ENCODE peak calls at places on chromosomes 12 and 14, in six cellular contexts. A is cardiac muscle cell, S is nephron progenitor cell, O is uterus, M is GM12878, D is choroid plexus epithelial cell. W is an unnamed sample.

GRCh38 chr12:121918679-121919038 is 267 bp downstream of the CFAP251 start:
- DNase-seq in D (no peak), O (no peak), A (no peak), M (no peak), S (no peak), W (no peak)

GRCh38 chr14:76708028-76708427 is 53.2 kb upstream of the VASH1 start:
- DNase-seq in O (no peak), D (no peak), M (no peak), S (no peak), A (no peak), W (no peak)

GRCh38 chr14:92040431-92041040 is 677 bp upstream of the TRIP11 start:
- DNase-seq in D (peak), M (peak), O (no peak), A (peak), S (no peak), W (peak)

GRCh38 chr12:110741795-110742717 is 635 bp downstream of the PPP1CC start:
- DNase-seq in A (peak), S (no peak), O (peak), M (no peak), D (peak), W (no peak)

GRCh38 chr14:73432124-73432523 is 26.2 kb downstream of the NUMB start:
- DNase-seq in M (no peak), A (no peak), O (no peak), D (no peak), S (no peak), W (no peak)

GRCh38 chr12:113030875-113031525 is 25.5 kb upstream of the DTX1 start:
- DNase-seq in A (peak), D (peak), M (no peak), S (peak), O (no peak), W (no peak)

GRCh38 chr12:90995041-90995440 is 9.7 kb downstream of the EPYC start:
- DNase-seq in M (no peak), S (no peak), D (peak), A (no peak), O (no peak), W (no peak)

GRCh38 chr14:35534130-35534883 is at the start of gene INSM2:
- DNase-seq in O (no peak), S (peak), A (no peak), D (peak), M (no peak), W (no peak)

GRCh38 chr12:109387425-109388166 is 39.9 kb downstream of the MYO1H start:
- DNase-seq in S (no peak), A (peak), D (peak), O (no peak), M (no peak), W (no peak)

GRCh38 chr14:73526036-73526984 is 10.6 kb upstream of the ACOT1 start:
- DNase-seq in S (no peak), O (no peak), A (no peak), D (no peak), M (no peak), W (no peak)

GRCh38 chr14:38127784-38128183 is 79.9 kb upstream of the SSTR1 start:
- DNase-seq in O (no peak), M (no peak), A (no peak), D (peak), S (no peak), W (no peak)

GRCh38 chr12:110531741-110532333 is 29.7 kb downstream of the RAD9B start:
- DNase-seq in M (peak), A (no peak), D (peak), O (no peak), S (no peak), W (no peak)

GRCh38 chr12:74847169-74847568 is 309.5 kb downstream of the ATXN7L3B start:
- DNase-seq in S (no peak), O (no peak), D (no peak), A (no peak), M (no peak), W (peak)

GRCh38 chr14:34003052-34003668 is 52.3 kb upstream of the EGLN3 start:
- DNase-seq in A (peak), D (no peak), S (no peak), M (no peak), O (no peak), W (no peak)

GRCh38 chr12:109991586-109991985 is 4.6 kb downstream of the GIT2 start:
- DNase-seq in S (no peak), A (no peak), O (no peak), D (no peak), M (no peak), W (no peak)

GRCh38 chr12:96770239-96770780 is 136.7 kb upstream of the NEDD1 start:
- DNase-seq in D (no peak), S (no peak), M (no peak), O (no peak), A (no peak), W (no peak)

GRCh38 chr14:37599527-37600368 is 4.3 kb downstream of the TTC6 start:
- DNase-seq in O (no peak), S (peak), M (no peak), A (no peak), D (no peak), W (no peak)

GRCh38 chr14:68819260-68819691 is 26.4 kb upstream of the ZFP36L1 start:
- DNase-seq in O (peak), S (peak), M (no peak), D (peak), A (peak), W (peak)

GRCh38 chr12:6340745-6341438 is 984 bp downstream of the TNFRSF1A start:
- DNase-seq in O (peak), A (no peak), S (no peak), M (no peak), D (no peak), W (no peak)

GRCh38 chr12:56158029-56158925 is at the start of gene MYL6:
- DNase-seq in S (peak), O (peak), A (peak), M (peak), D (peak), W (peak)
- TF ChIP-seq CTCF in S (no peak), O (no peak), A (no peak), M (no peak), D (no peak), W (no peak)

GRCh38 chr14:102424520-102424919 is 61.8 kb downstream of the TECPR2 start:
- DNase-seq in S (no peak), M (no peak), O (no peak), A (no peak), D (no peak), W (no peak)

GRCh38 chr14:102419276-102419675 is 56.5 kb downstream of the TECPR2 start:
- DNase-seq in M (no peak), S (no peak), D (no peak), A (no peak), O (no peak), W (no peak)

GRCh38 chr14:102419716-102420115 is 57.0 kb downstream of the TECPR2 start:
- DNase-seq in O (no peak), A (no peak), M (no peak), S (no peak), D (no peak), W (no peak)

GRCh38 chr14:102418853-102419240 is 56.1 kb downstream of the TECPR2 start:
- DNase-seq in O (no peak), S (no peak), A (no peak), M (no peak), D (no peak), W (no peak)

GRCh38 chr14:102421366-102422057 is 58.8 kb downstream of the TECPR2 start:
- DNase-seq in O (no peak), D (no peak), M (no peak), A (no peak), S (no peak), W (no peak)
- TF ChIP-seq CTCF in O (no peak), D (no peak), M (no peak), A (no peak), S (no peak), W (peak)

GRCh38 chr12:46983959-46984833 is 95.2 kb upstream of the PCED1B start:
- DNase-seq in O (no peak), A (peak), D (peak), M (peak), S (peak), W (peak)
- TF ChIP-seq CTCF in O (peak), A (peak), D (peak), M (peak), S (peak), W (peak)

DNA sequence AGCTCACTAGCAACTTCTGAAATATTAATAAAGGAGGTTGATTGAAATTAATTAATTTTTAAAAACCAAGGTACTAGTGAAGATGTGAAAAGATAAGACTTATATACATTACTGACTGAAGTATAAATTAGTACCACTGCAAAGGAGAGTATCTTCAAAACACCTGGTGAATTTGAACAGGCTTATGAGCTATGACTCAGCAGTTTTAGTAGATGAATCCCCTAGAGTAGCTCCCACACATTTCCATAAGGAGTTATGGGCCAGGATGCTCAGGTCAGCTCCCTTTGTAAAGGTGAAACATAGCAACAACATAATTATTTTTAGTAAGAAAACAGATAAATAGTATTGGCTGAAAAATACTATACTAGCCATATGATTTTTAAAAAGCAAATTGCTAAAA is 218.6 kb downstream of the SYT1 start:
- DNase-seq in D (peak), O (no peak), S (no peak), M (no peak), A (no peak), W (no peak)
- TF ChIP-seq CTCF in D (no peak), O (no peak), S (no peak), M (no peak), A (no peak), W (no peak)

GRCh38 chr14:49593016-49593415 is 5.7 kb upstream of the LRR1 start:
- DNase-seq in A (no peak), M (no peak), S (no peak), O (no peak), D (peak), W (no peak)

GRCh38 chr14:49594347-49595089 is 4.2 kb upstream of the LRR1 start:
- DNase-seq in A (peak), M (peak), S (no peak), O (no peak), D (peak), W (peak)

GRCh38 chr14:49598182-49598478 is 610 bp upstream of the LRR1 start:
- DNase-seq in O (peak), D (no peak), A (no peak), S (peak), M (no peak), W (no peak)

GRCh38 chr14:49598479-49599301 is at the start of gene LRR1:
- DNase-seq in S (peak), O (peak), D (peak), M (peak), A (peak), W (no peak)
- TF ChIP-seq CTCF in S (no peak), O (no peak), D (peak), M (no peak), A (no peak), W (no peak)

GRCh38 chr12:116863275-116863767 is 17.9 kb downstream of the HRK start:
- DNase-seq in A (no peak), M (no peak), S (peak), D (peak), O (no peak), W (peak)
- TF ChIP-seq CTCF in A (peak), M (peak), S (peak), D (peak), O (no peak), W (peak)

GRCh38 chr12:3145036-3145435 is 67.9 kb downstream of the TSPAN9 start:
- DNase-seq in A (peak), O (no peak), D (no peak), M (no peak), S (no peak), W (no peak)
- TF ChIP-seq CTCF in A (no peak), O (no peak), D (no peak), M (no peak), S (no peak), W (no peak)

W was measured in retinal pigment epithelial cell.